ENCODE peak calls at places on chromosomes 11 and 22, in four cellular contexts. Y is GM13976, B is lower leg skin, W is coronary artery. R is an unnamed sample.

GRCh38 chr22:27094633-27095308 is 437.4 kb downstream of the MIAT start:
- DNase-seq in Y (no peak), B (no peak), W (no peak), R (no peak)

GRCh38 chr11:47274495-47275235 is 4.7 kb downstream of the MADD start:
- DNase-seq in Y (no peak), B (no peak), W (no peak), R (no peak)

GRCh38 chr11:121298770-121299169 is 6.2 kb downstream of the SC5D start:
- DNase-seq in Y (no peak), B (no peak), W (no peak), R (no peak)

GRCh38 chr11:64947202-64947814 is 11.6 kb upstream of the GPHA2 start:
- DNase-seq in Y (no peak), B (no peak), W (no peak), R (no peak)

GRCh38 chr22:28029201-28029948 is 110.3 kb upstream of the PITPNB start:
- DNase-seq in Y (peak), B (peak), W (peak), R (no peak)

GRCh38 chr11:65124480-65125196 is 2.5 kb downstream of the MRPL49 start:
- DNase-seq in Y (no peak), B (no peak), W (peak), R (no peak)

GRCh38 chr11:2206291-2206690 is 34.7 kb upstream of the TH start:
- DNase-seq in Y (no peak), B (peak), W (peak), R (no peak)

GRCh38 chr11:109729761-109730160 is 307.8 kb downstream of the C11orf87 start:
- DNase-seq in Y (no peak), B (no peak), W (no peak), R (no peak)

GRCh38 chr11:73597956-73598718 is at the start of gene FAM168A:
- DNase-seq in Y (peak), B (peak), W (peak), R (peak)

GRCh38 chr22:35037089-35037488 is 28.9 kb upstream of the ISX start:
- DNase-seq in Y (no peak), B (no peak), W (peak), R (no peak)

GRCh38 chr11:68855205-68855978 is 13.7 kb upstream of the CPT1A start:
- DNase-seq in Y (peak), B (no peak), W (no peak), R (peak)

GRCh38 chr11:91660036-91660435 is 564.6 kb upstream of the FAT3 start:
- DNase-seq in Y (no peak), B (no peak), W (no peak), R (no peak)

GRCh38 chr11:102914238-102915043 is 39.7 kb upstream of the MMP12 start:
- DNase-seq in Y (peak), B (no peak), W (no peak), R (no peak)

GRCh38 chr11:70483077-70483861 is 84.9 kb downstream of the CTTN start:
- DNase-seq in Y (peak), B (no peak), W (no peak), R (peak)

GRCh38 chr11:65280646-65281045 is 18.9 kb downstream of the POLA2 start:
- DNase-seq in Y (no peak), B (no peak), W (no peak), R (no peak)

GRCh38 chr11:114059278-114059983 is at the start of gene ZBTB16:
- DNase-seq in Y (peak), B (peak), W (peak), R (peak)

GRCh38 chr22:25334091-25334490 is 114.7 kb downstream of the CRYBB2 start:
- DNase-seq in Y (peak), B (no peak), W (no peak), R (peak)

GRCh38 chr11:125207866-125208425 is 43.4 kb downstream of the PKNOX2 start:
- DNase-seq in Y (no peak), B (no peak), W (no peak), R (no peak)

GRCh38 chr11:10930224-10930960 is 72.5 kb upstream of the ZBED5 start:
- DNase-seq in Y (peak), B (no peak), W (no peak), R (peak)

GRCh38 chr22:42683599-42684283 is 34.5 kb upstream of the CYB5R3 start:
- DNase-seq in Y (peak), B (peak), W (peak), R (no peak)

GRCh38 chr11:67177399-67178281 is 58.6 kb downstream of the KDM2A start:
- DNase-seq in Y (no peak), B (no peak), W (no peak), R (no peak)

GRCh38 chr11:117020287-117020686 is 77.9 kb downstream of the SIK3 start:
- DNase-seq in Y (no peak), B (no peak), W (no peak), R (no peak)

GRCh38 chr11:2108675-2109481 is 30.3 kb downstream of the IGF2 start:
- DNase-seq in Y (no peak), B (no peak), W (no peak), R (no peak)

GRCh38 chr22:24695958-24696511 is 78.5 kb downstream of the PIWIL3 start:
- DNase-seq in Y (no peak), B (no peak), W (no peak), R (no peak)

GRCh38 chr22:50532353-50532700 is 2.5 kb upstream of the TYMP start:
- DNase-seq in Y (no peak), B (no peak), W (no peak), R (no peak)

GRCh38 chr11:134956461-134957209 is 544.6 kb upstream of the B3GAT1 start:
- DNase-seq in Y (no peak), B (peak), W (no peak), R (no peak)

GRCh38 chr11:117232911-117233409 is 489 bp downstream of the RNF214 start:
- DNase-seq in Y (peak), B (peak), W (peak), R (peak)

GRCh38 chr11:24900524-24900923 is 403.7 kb downstream of the LUZP2 start:
- DNase-seq in Y (peak), B (no peak), W (no peak), R (peak)

GRCh38 chr22:47310601-47311000 is 548.2 kb downstream of the TBC1D22A start:
- DNase-seq in Y (no peak), B (no peak), W (no peak), R (no peak)

GRCh38 chr11:103901656-103902055 is 134.8 kb upstream of the DDI1 start:
- DNase-seq in Y (no peak), B (no peak), W (no peak), R (no peak)

GRCh38 chr11:23403210-23404185 is 543.2 kb upstream of the CCDC179 start:
- DNase-seq in Y (no peak), B (no peak), W (peak), R (no peak)

GRCh38 chr11:104338186-104338585 is 174.2 kb upstream of the PDGFD start:
- DNase-seq in Y (no peak), B (no peak), W (no peak), R (no peak)

GRCh38 chr11:62879554-62879953 is 1.1 kb upstream of the SLC3A2 start:
- DNase-seq in Y (no peak), B (no peak), W (no peak), R (no peak)

GRCh38 chr11:106021967-106022794 is at the start of gene MSANTD4:
- DNase-seq in Y (peak), B (peak), W (peak), R (peak)

GRCh38 chr11:68584991-68585524 is 99.3 kb upstream of the GAL start:
- DNase-seq in Y (no peak), B (no peak), W (no peak), R (no peak)

GRCh38 chr11:111871693-111872161 is 346 bp upstream of the ALG9 start:
- DNase-seq in Y (no peak), B (no peak), W (no peak), R (peak)

GRCh38 chr11:111870522-111870886 is 877 bp downstream of the ALG9 start:
- DNase-seq in Y (no peak), B (no peak), W (no peak), R (peak)

GRCh38 chr11:111870113-111870512 is 1.3 kb downstream of the ALG9 start:
- DNase-seq in Y (no peak), B (no peak), W (no peak), R (no peak)

GRCh38 chr11:111870887-111871692 is at the start of gene ALG9:
- DNase-seq in Y (peak), B (peak), W (peak), R (peak)
- TF ChIP-seq CTCF in Y (no peak), B (no peak), W (no peak), R (no peak)

GRCh38 chr22:29799217-29799680 is 32.1 kb downstream of the UQCR10 start:
- DNase-seq in Y (no peak), B (peak), W (peak), R (no peak)
- TF ChIP-seq CTCF in Y (no peak), B (no peak), W (no peak), R (no peak)

GRCh38 chr22:22884010-22884887 is 3.4 kb upstream of the IGLL5 start:
- DNase-seq in Y (peak), B (peak), W (peak), R (peak)
- TF ChIP-seq CTCF in Y (peak), B (no peak), W (peak), R (peak)

DNA sequence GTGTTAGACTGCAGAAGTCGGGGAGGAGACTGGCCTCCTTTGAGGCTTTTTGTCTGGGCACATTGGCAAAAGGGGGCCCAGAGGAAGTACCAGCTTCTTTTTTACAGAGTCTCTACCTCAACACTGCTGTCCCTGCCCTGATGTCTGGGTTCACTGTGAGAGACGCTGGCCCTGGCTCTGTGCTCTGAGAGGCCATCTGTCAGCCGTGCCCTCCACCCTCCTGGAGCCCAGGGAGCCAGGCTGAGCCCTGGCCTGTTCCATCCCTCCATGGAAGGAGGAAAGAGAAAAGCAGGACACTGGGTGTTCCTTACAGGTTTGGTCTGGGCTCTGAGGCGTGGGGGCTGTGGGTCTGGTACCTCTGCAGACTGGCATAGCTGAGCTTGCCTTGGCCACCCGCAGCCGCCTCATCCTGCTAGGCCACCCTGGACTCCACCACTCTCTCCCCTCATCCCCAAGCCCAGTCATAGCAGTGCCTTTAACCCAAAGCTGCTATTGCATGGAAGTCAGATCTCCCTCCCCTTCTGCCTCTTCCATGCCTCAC is 105.5 kb upstream of the PARVA start:
- DNase-seq in Y (no peak), B (no peak), W (no peak), R (no peak)
- TF ChIP-seq CTCF in Y (no peak), B (no peak), W (no peak), R (no peak)

GRCh38 chr22:38214248-38215056 is 12.7 kb downstream of the MAFF start:
- DNase-seq in Y (peak), B (peak), W (no peak), R (peak)
- TF ChIP-seq CTCF in Y (no peak), B (no peak), W (no peak), R (no peak)